ENCODE peak calls at places on chromosomes 4 and X, in eight cellular contexts. One of them, this sample, is unnamed.
A peak's percentile ranks its signal among the peaks of the same experiment; 100 is the strongest.

GRCh38 chrX:97446298-97446882 is 562.7 kb downstream of the RPA4 start:
- DNase-seq in CD8-positive, alpha-beta T cell: no peak
- DNase-seq in kidney: no peak
- DNase-seq in cardiac muscle cell: no peak
- DNase-seq in OCI-LY7: peak; percentile 6
- DNase-seq in PC-3: peak; percentile 38
- DNase-seq in K562: no peak
- DNase-seq in thyroid gland: no peak
- DNase-seq in this sample: peak; percentile 5

GRCh38 chr4:171813195-171813955 is at the start of gene GALNTL6:
- DNase-seq in PC-3: no peak
- DNase-seq in cardiac muscle cell: peak; percentile 36
- DNase-seq in OCI-LY7: no peak
- DNase-seq in K562: no peak
- DNase-seq in kidney: peak; percentile 69
- DNase-seq in CD8-positive, alpha-beta T cell: no peak
- DNase-seq in thyroid gland: no peak
- DNase-seq in this sample: peak; percentile 10

GRCh38 chr4:33091961-33092360 is 2371.8 kb downstream of the PCDH7 start:
- DNase-seq in CD8-positive, alpha-beta T cell: no peak
- DNase-seq in kidney: no peak
- DNase-seq in PC-3: peak; percentile 23
- DNase-seq in thyroid gland: no peak
- DNase-seq in OCI-LY7: no peak
- DNase-seq in cardiac muscle cell: no peak
- DNase-seq in K562: no peak
- DNase-seq in this sample: no peak

GRCh38 chrX:100316987-100317386 is 93.1 kb downstream of the PCDH19 start:
- DNase-seq in CD8-positive, alpha-beta T cell: no peak
- DNase-seq in thyroid gland: peak; percentile 42
- DNase-seq in kidney: no peak
- DNase-seq in PC-3: no peak
- DNase-seq in cardiac muscle cell: no peak
- DNase-seq in OCI-LY7: no peak
- DNase-seq in K562: no peak
- DNase-seq in this sample: peak; percentile 0

GRCh38 chr4:138055890-138056289 is 186.3 kb downstream of the SLC7A11 start:
- DNase-seq in thyroid gland: no peak
- DNase-seq in K562: no peak
- DNase-seq in PC-3: peak; percentile 69
- DNase-seq in CD8-positive, alpha-beta T cell: no peak
- DNase-seq in OCI-LY7: no peak
- DNase-seq in cardiac muscle cell: no peak
- DNase-seq in kidney: no peak
- DNase-seq in this sample: no peak

GRCh38 chr4:5710065-5710961 is 688 bp upstream of the EVC start:
- DNase-seq in thyroid gland: no peak
- DNase-seq in cardiac muscle cell: no peak
- DNase-seq in K562: no peak
- DNase-seq in kidney: no peak
- DNase-seq in CD8-positive, alpha-beta T cell: no peak
- DNase-seq in PC-3: peak; percentile 20
- DNase-seq in OCI-LY7: no peak
- DNase-seq in this sample: peak; percentile 9

GRCh38 chr4:86338989-86339388 is 20.9 kb downstream of the MAPK10 start:
- DNase-seq in CD8-positive, alpha-beta T cell: no peak
- DNase-seq in K562: no peak
- DNase-seq in PC-3: peak; percentile 87
- DNase-seq in kidney: no peak
- DNase-seq in thyroid gland: no peak
- DNase-seq in cardiac muscle cell: no peak
- DNase-seq in OCI-LY7: no peak
- DNase-seq in this sample: peak; percentile 88

GRCh38 chr4:157220026-157220881 is at the start of gene GRIA2:
- DNase-seq in PC-3: no peak
- DNase-seq in CD8-positive, alpha-beta T cell: no peak
- DNase-seq in thyroid gland: peak; percentile 65
- DNase-seq in K562: peak; percentile 14
- DNase-seq in kidney: peak; percentile 79
- DNase-seq in cardiac muscle cell: peak; percentile 91
- DNase-seq in OCI-LY7: no peak
- DNase-seq in this sample: peak; percentile 60

GRCh38 chr4:105951198-105951597 is 55.9 kb downstream of the NPNT start:
- DNase-seq in cardiac muscle cell: no peak
- DNase-seq in PC-3: no peak
- DNase-seq in OCI-LY7: no peak
- DNase-seq in CD8-positive, alpha-beta T cell: no peak
- DNase-seq in K562: no peak
- DNase-seq in kidney: no peak
- DNase-seq in thyroid gland: no peak
- DNase-seq in this sample: peak; percentile 12

GRCh38 chr4:156884183-156884582 is 87.4 kb downstream of the PDGFC start:
- DNase-seq in thyroid gland: no peak
- DNase-seq in CD8-positive, alpha-beta T cell: no peak
- DNase-seq in kidney: no peak
- DNase-seq in PC-3: no peak
- DNase-seq in OCI-LY7: no peak
- DNase-seq in cardiac muscle cell: no peak
- DNase-seq in K562: no peak
- DNase-seq in this sample: no peak

GRCh38 chr4:17567267-17567666 is 9.7 kb upstream of the LAP3 start:
- DNase-seq in kidney: no peak
- DNase-seq in cardiac muscle cell: no peak
- DNase-seq in PC-3: no peak
- DNase-seq in CD8-positive, alpha-beta T cell: no peak
- DNase-seq in K562: no peak
- DNase-seq in OCI-LY7: no peak
- DNase-seq in thyroid gland: no peak
- DNase-seq in this sample: no peak
- H3K4me3 ChIP-seq in kidney: no peak overlapping the region
- H3K4me3 ChIP-seq in cardiac muscle cell: no peak overlapping the region
- H3K4me3 ChIP-seq in PC-3: no peak overlapping the region
- H3K4me3 ChIP-seq in CD8-positive, alpha-beta T cell: no peak overlapping the region
- H3K4me3 ChIP-seq in K562: no peak overlapping the region
- H3K4me3 ChIP-seq in OCI-LY7: no peak overlapping the region
- H3K4me3 ChIP-seq in thyroid gland: no peak overlapping the region
- H3K4me3 ChIP-seq in this sample: no peak overlapping the region

GRCh38 chr4:11218692-11219091 is 210.0 kb downstream of the HS3ST1 start:
- DNase-seq in PC-3: no peak
- DNase-seq in K562: no peak
- DNase-seq in cardiac muscle cell: no peak
- DNase-seq in CD8-positive, alpha-beta T cell: no peak
- DNase-seq in thyroid gland: no peak
- DNase-seq in OCI-LY7: no peak
- DNase-seq in kidney: no peak
- DNase-seq in this sample: no peak
- TF ChIP-seq CTCF in PC-3: no peak
- TF ChIP-seq CTCF in K562: no peak
- TF ChIP-seq CTCF in cardiac muscle cell: peak; percentile 24
- TF ChIP-seq CTCF in CD8-positive, alpha-beta T cell: no peak
- TF ChIP-seq CTCF in thyroid gland: no peak
- TF ChIP-seq CTCF in OCI-LY7: no peak
- TF ChIP-seq CTCF in kidney: no peak
- TF ChIP-seq CTCF in this sample: no peak

DNA sequence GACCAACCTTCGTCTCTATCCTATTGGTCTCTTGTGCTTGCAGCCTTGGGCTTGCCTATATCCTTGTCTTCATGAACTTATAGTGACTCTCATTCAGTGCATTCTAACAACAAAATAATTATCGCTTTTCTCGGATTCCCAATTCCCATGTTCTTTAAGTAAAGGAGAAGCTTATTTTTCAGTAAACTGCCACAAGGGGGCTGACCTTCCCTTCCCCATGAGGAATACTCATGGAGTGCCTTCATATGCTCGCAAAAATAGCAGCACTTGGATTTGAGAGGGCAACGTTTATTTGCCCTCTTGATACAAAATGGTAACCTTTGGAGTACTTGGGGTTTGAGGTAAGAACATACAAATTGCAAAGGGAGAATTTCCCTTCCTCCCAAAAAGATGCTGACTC is 183.2 kb upstream of the TENT5D start:
- DNase-seq in cardiac muscle cell: no peak
- DNase-seq in thyroid gland: no peak
- DNase-seq in kidney: no peak
- DNase-seq in CD8-positive, alpha-beta T cell: no peak
- DNase-seq in OCI-LY7: no peak
- DNase-seq in PC-3: peak; percentile 33
- DNase-seq in K562: peak; percentile 7
- DNase-seq in this sample: no peak
- H3K4me3 ChIP-seq in cardiac muscle cell: no peak overlapping the region
- H3K4me3 ChIP-seq in thyroid gland: no peak overlapping the region
- H3K4me3 ChIP-seq in kidney: no peak overlapping the region
- H3K4me3 ChIP-seq in CD8-positive, alpha-beta T cell: no peak overlapping the region
- H3K4me3 ChIP-seq in OCI-LY7: no peak overlapping the region
- H3K4me3 ChIP-seq in PC-3: no peak overlapping the region
- H3K4me3 ChIP-seq in K562: no peak overlapping the region
- H3K4me3 ChIP-seq in this sample: no peak overlapping the region

GRCh38 chrX:103347682-103348397 is 8.5 kb upstream of the TCEAL9 start:
- DNase-seq in CD8-positive, alpha-beta T cell: no peak
- DNase-seq in PC-3: no peak
- DNase-seq in K562: no peak
- DNase-seq in OCI-LY7: no peak
- DNase-seq in cardiac muscle cell: no peak
- DNase-seq in kidney: no peak
- DNase-seq in thyroid gland: no peak
- DNase-seq in this sample: no peak
- TF ChIP-seq CTCF in CD8-positive, alpha-beta T cell: no peak
- TF ChIP-seq CTCF in PC-3: no peak
- TF ChIP-seq CTCF in K562: no peak
- TF ChIP-seq CTCF in OCI-LY7: no peak
- TF ChIP-seq CTCF in cardiac muscle cell: no peak
- TF ChIP-seq CTCF in kidney: no peak
- TF ChIP-seq CTCF in thyroid gland: no peak
- TF ChIP-seq CTCF in this sample: no peak

GRCh38 chrX:120690344-120690743 is 60.5 kb upstream of the C1GALT1C1 start:
- DNase-seq in CD8-positive, alpha-beta T cell: no peak
- DNase-seq in thyroid gland: no peak
- DNase-seq in PC-3: no peak
- DNase-seq in kidney: no peak
- DNase-seq in cardiac muscle cell: no peak
- DNase-seq in K562: no peak
- DNase-seq in OCI-LY7: no peak
- DNase-seq in this sample: no peak
- H3K4me3 ChIP-seq in CD8-positive, alpha-beta T cell: no peak overlapping the region
- H3K4me3 ChIP-seq in thyroid gland: no peak overlapping the region
- H3K4me3 ChIP-seq in PC-3: no peak overlapping the region
- H3K4me3 ChIP-seq in kidney: no peak overlapping the region
- H3K4me3 ChIP-seq in cardiac muscle cell: no peak overlapping the region
- H3K4me3 ChIP-seq in K562: no peak overlapping the region
- H3K4me3 ChIP-seq in OCI-LY7: no peak overlapping the region
- H3K4me3 ChIP-seq in this sample: no peak overlapping the region

GRCh38 chr4:150799207-150799606 is 215.9 kb downstream of the LRBA start:
- DNase-seq in kidney: no peak
- DNase-seq in PC-3: peak; percentile 3
- DNase-seq in cardiac muscle cell: no peak
- DNase-seq in K562: no peak
- DNase-seq in OCI-LY7: no peak
- DNase-seq in thyroid gland: no peak
- DNase-seq in CD8-positive, alpha-beta T cell: no peak
- DNase-seq in this sample: no peak

GRCh38 chr4:150805183-150806025 is 209.7 kb downstream of the LRBA start:
- DNase-seq in OCI-LY7: no peak
- DNase-seq in cardiac muscle cell: no peak
- DNase-seq in CD8-positive, alpha-beta T cell: no peak
- DNase-seq in K562: no peak
- DNase-seq in thyroid gland: no peak
- DNase-seq in kidney: no peak
- DNase-seq in PC-3: no peak
- DNase-seq in this sample: no peak

DNA sequence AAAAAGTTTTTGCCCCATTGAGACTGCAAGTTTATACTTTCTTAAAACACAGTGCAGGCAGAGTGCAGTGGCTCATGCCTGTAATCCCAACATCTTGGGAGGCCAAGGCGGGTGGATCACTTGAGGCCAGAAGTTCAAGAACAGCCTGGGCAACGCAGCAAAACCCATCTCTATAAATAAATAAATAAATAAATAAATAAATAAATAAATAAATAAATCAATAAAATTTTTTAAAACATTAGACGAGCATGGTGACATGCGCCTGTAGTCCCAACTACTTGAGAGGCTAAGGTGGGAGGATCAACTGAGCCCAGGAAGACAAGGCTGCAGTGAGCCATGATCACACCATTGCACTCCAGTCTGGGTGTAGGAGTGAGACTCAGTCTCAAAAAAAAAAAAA is 213.3 kb downstream of the LRBA start:
- DNase-seq in OCI-LY7: no peak
- DNase-seq in thyroid gland: no peak
- DNase-seq in kidney: no peak
- DNase-seq in K562: no peak
- DNase-seq in cardiac muscle cell: no peak
- DNase-seq in PC-3: no peak
- DNase-seq in CD8-positive, alpha-beta T cell: no peak
- DNase-seq in this sample: no peak
- TF ChIP-seq CTCF in OCI-LY7: no peak
- TF ChIP-seq CTCF in thyroid gland: no peak
- TF ChIP-seq CTCF in kidney: no peak
- TF ChIP-seq CTCF in K562: no peak
- TF ChIP-seq CTCF in cardiac muscle cell: no peak
- TF ChIP-seq CTCF in PC-3: no peak
- TF ChIP-seq CTCF in CD8-positive, alpha-beta T cell: no peak
- TF ChIP-seq CTCF in this sample: no peak

GRCh38 chr4:7077371-7077770 is 9.5 kb upstream of the GRPEL1 start:
- DNase-seq in K562: no peak
- DNase-seq in thyroid gland: no peak
- DNase-seq in PC-3: no peak
- DNase-seq in kidney: no peak
- DNase-seq in OCI-LY7: no peak
- DNase-seq in cardiac muscle cell: no peak
- DNase-seq in CD8-positive, alpha-beta T cell: no peak
- DNase-seq in this sample: no peak
- H3K4me3 ChIP-seq in K562: no peak overlapping the region
- H3K4me3 ChIP-seq in thyroid gland: no peak overlapping the region
- H3K4me3 ChIP-seq in PC-3: no peak overlapping the region
- H3K4me3 ChIP-seq in kidney: no peak overlapping the region
- H3K4me3 ChIP-seq in OCI-LY7: no peak overlapping the region
- H3K4me3 ChIP-seq in cardiac muscle cell: no peak overlapping the region
- H3K4me3 ChIP-seq in CD8-positive, alpha-beta T cell: no peak overlapping the region
- H3K4me3 ChIP-seq in this sample: no peak overlapping the region

GRCh38 chrX:43655151-43655676 is 885 bp upstream of the MAOA start:
- DNase-seq in OCI-LY7: no peak
- DNase-seq in thyroid gland: peak; percentile 47
- DNase-seq in cardiac muscle cell: peak; percentile 49
- DNase-seq in PC-3: peak; percentile 40
- DNase-seq in K562: no peak
- DNase-seq in CD8-positive, alpha-beta T cell: peak; percentile 1
- DNase-seq in kidney: peak; percentile 79
- DNase-seq in this sample: peak; percentile 29
- TF ChIP-seq CTCF in OCI-LY7: peak; percentile 4
- TF ChIP-seq CTCF in thyroid gland: no peak
- TF ChIP-seq CTCF in cardiac muscle cell: no peak
- TF ChIP-seq CTCF in PC-3: peak; percentile 8
- TF ChIP-seq CTCF in K562: no peak
- TF ChIP-seq CTCF in CD8-positive, alpha-beta T cell: no peak
- TF ChIP-seq CTCF in kidney: no peak
- TF ChIP-seq CTCF in this sample: no peak

DNA sequence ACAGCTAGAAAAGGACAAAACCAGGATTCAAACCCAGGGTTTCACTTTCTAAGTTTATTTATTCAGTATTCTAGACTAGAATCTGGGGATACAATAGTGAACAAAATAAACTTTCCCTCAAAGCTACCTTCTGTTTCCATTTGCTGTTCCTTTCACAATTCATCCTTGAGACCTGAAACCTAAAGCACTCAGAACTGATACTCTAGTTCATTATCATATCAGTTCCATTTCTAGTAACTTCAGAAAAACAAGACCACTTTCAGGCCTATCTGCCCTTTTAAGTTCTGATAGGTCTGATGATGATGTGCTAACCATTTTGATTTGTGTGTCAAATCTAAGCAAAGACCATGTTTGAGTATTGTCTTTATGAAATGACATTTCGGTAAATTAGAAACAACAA is 7.8 kb upstream of the XK start:
- DNase-seq in OCI-LY7: no peak
- DNase-seq in thyroid gland: no peak
- DNase-seq in PC-3: no peak
- DNase-seq in kidney: no peak
- DNase-seq in CD8-positive, alpha-beta T cell: no peak
- DNase-seq in cardiac muscle cell: no peak
- DNase-seq in K562: no peak
- DNase-seq in this sample: no peak
- H3K4me3 ChIP-seq in OCI-LY7: no peak overlapping the region
- H3K4me3 ChIP-seq in thyroid gland: no peak overlapping the region
- H3K4me3 ChIP-seq in PC-3: no peak overlapping the region
- H3K4me3 ChIP-seq in kidney: no peak overlapping the region
- H3K4me3 ChIP-seq in CD8-positive, alpha-beta T cell: no peak overlapping the region
- H3K4me3 ChIP-seq in cardiac muscle cell: no peak overlapping the region
- H3K4me3 ChIP-seq in K562: no peak overlapping the region
- H3K4me3 ChIP-seq in this sample: no peak overlapping the region